ENCODE peak calls at places on chromosomes 16 and 17, in seven cellular contexts. U is HCT116, K is ascending aorta, D is AG10803, M is AG09309, E is psoas muscle, C is IMR-90. S is an unnamed sample.

GRCh38 chr17:71405101-71405500 is 715.7 kb upstream of the SOX9 start:
- DNase-seq in U (no peak), K (no peak), D (no peak), M (no peak), E (no peak), C (no peak), S (no peak)

GRCh38 chr17:80826955-80827645 is 164.5 kb upstream of the CHMP6 start:
- DNase-seq in U (no peak), K (peak; percentile 95), D (peak; percentile 96), M (peak; percentile 94), E (peak; percentile 87), C (peak; percentile 99), S (peak; percentile 100)

GRCh38 chr16:73058616-73059409 is 10.9 kb upstream of the ZFHX3 start:
- DNase-seq in U (peak; percentile 38), K (no peak), D (peak; percentile 60), M (no peak), E (peak; percentile 62), C (peak; percentile 43), S (peak; percentile 68)

GRCh38 chr16:68636064-68636551 is 9.0 kb upstream of the CDH3 start:
- DNase-seq in U (no peak), K (no peak), D (no peak), M (no peak), E (no peak), C (no peak), S (peak; percentile 53)

GRCh38 chr16:83351846-83352245 is 455.9 kb upstream of the HSBP1 start:
- DNase-seq in U (no peak), K (no peak), D (peak; percentile 93), M (peak; percentile 63), E (no peak), C (peak; percentile 20), S (peak; percentile 45)

GRCh38 chr16:49473773-49474172 is 100.2 kb downstream of the C16orf78 start:
- DNase-seq in U (no peak), K (peak; percentile 46), D (no peak), M (no peak), E (no peak), C (no peak), S (no peak)

GRCh38 chr17:72838068-72838467 is 254.4 kb downstream of the SLC39A11 start:
- DNase-seq in U (no peak), K (no peak), D (no peak), M (no peak), E (no peak), C (no peak), S (no peak)

GRCh38 chr17:82232876-82233785 is 4.3 kb downstream of the SLC16A3 start:
- DNase-seq in U (no peak), K (no peak), D (no peak), M (no peak), E (peak; percentile 61), C (no peak), S (no peak)

DNA sequence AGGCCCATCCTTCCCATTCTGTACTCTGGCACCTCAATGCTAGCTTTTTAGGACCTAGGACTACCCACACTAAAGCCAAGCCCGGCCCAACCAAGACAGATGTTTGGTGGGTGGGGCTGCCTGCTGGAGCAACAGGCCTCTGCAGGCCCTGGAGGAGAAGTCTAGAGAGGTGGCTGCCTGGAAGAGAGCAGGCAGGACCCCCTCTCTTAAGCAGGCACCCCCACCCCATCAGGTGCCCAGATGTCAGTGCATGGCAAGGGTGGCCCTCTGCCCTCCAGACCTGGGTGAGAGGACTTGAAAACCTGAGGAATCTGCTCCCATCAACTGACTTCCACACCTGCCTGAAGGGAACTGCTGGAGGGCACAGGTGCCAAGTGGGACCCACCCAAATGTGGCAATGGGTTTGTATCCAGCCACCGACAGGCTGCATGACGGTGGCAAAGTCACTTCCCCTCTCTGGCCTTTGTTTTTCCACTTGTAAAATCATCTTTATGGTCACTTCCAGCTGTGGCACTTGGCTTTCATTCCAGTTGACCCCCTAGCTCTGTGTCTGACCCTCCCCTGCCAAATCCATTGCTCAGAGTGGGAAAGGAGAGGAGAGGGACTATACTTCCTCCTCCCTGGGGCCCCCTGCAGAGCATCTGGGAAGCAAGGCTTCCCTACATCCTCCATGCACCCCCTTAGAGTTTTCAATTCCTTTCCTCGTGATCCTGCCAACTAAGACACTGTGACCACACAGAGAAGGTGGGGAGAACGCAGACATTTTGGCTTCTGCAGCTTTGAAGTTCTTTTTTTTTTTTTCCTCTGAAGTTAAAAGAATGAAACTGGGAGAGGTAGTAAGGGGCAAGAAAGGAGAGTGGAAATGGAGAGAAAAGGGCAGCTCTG is 1.6 kb upstream of the STAT5A start:
- DNase-seq in U (no peak), K (peak; percentile 62), D (no peak), M (no peak), E (peak; percentile 51), C (no peak), S (peak; percentile 30)
- H3K4me3 ChIP-seq in U (no peak overlapping the region), K (peak overlapping the region; percentile 88), D (peak overlapping the region; percentile 54), M (no peak overlapping the region), E (peak overlapping the region; percentile 75), C (no peak overlapping the region), S (peak overlapping the region; percentile 76)

DNA sequence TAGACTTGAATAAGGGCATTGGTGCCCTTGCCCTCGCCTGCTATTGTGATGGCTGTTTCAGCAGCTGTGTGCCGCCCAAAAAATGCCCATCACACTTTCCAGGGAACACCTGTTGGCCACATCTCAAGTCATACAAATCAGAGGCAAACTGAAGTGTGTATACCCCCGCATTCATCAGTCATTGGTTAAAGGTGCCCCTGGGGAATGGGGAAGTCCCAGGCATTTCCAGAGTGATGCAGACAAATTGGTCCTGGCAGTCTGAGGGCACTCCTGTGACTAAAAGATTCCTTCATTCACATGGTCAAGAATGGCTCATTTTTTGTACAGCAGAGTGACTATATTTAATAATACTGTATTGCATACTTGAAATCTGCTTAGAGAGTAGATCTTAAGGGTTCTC is 103.0 kb upstream of the TMEM97 start:
- DNase-seq in U (no peak), K (no peak), D (no peak), M (no peak), E (no peak), C (no peak), S (peak; percentile 48)
- H3K4me3 ChIP-seq in U (no peak overlapping the region), K (no peak overlapping the region), D (no peak overlapping the region), M (no peak overlapping the region), E (no peak overlapping the region), C (no peak overlapping the region), S (no peak overlapping the region)

GRCh38 chr16:11669380-11670146 is 1.3 kb downstream of the SNN start:
- DNase-seq in U (no peak), K (peak; percentile 83), D (peak; percentile 18), M (no peak), E (peak; percentile 74), C (peak; percentile 16), S (peak; percentile 64)

GRCh38 chr16:11668590-11669379 is 530 bp downstream of the SNN start:
- DNase-seq in U (no peak), K (no peak), D (no peak), M (no peak), E (peak; percentile 52), C (no peak), S (peak; percentile 44)

GRCh38 chr16:11671676-11672075 is 3.4 kb downstream of the SNN start:
- DNase-seq in U (no peak), K (no peak), D (no peak), M (no peak), E (no peak), C (no peak), S (no peak)

GRCh38 chr16:11671271-11671670 is 3.0 kb downstream of the SNN start:
- DNase-seq in U (no peak), K (no peak), D (no peak), M (no peak), E (no peak), C (no peak), S (no peak)

DNA sequence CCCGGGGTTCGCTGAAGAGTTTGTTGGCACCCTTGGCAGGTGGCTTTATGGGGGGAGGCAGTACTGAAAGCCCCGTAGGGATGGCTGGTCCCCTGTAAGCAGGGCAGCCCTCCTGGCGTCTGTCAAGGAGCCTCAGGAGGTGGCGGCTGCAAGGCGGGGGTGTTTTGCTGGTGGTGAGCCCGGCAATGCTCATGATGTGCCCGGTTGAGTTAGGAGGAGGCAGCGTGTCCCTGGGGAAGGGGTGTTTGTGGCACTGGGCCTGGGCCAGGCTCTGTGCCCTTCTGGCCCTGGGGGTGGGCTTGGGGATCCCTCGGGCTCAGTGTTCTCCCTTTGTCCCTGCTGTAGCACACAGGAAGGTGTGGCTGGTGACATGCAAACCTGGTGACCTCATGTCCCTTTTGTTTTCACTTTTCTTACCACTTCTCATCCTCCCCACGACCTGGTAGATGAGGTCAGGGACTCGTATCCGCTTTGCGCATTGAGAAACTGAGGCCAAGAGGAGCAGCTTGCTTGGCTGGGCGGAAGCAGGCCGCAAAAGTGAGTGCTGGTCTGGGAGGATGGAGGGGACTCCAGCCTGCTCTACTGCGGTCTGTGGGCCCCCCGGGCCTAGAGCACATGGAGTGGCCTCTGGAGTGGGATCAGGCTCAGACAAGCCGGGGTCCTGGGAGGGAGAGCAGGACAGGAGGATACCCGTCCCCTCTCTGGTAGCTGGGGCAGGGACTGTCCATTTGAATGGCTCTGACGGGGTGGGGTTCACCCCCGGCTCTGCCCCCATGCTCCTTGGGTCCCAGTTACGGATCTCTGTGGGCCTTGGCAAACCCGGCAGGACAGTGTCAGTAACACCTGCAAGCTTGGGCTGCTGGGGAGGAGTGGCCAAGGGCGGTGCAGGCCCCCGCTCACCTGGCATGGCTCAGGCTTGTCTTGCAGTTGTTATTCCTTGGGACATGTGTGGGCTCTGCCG is 2.2 kb downstream of the SNN start:
- DNase-seq in U (no peak), K (no peak), D (no peak), M (no peak), E (no peak), C (no peak), S (peak; percentile 29)
- H3K4me3 ChIP-seq in U (no peak overlapping the region), K (peak overlapping the region; percentile 95), D (no peak overlapping the region), M (no peak overlapping the region), E (peak overlapping the region; percentile 87), C (no peak overlapping the region), S (no peak overlapping the region)

GRCh38 chr16:30369938-30370443 is 303 bp downstream of the TBC1D10B start:
- DNase-seq in U (no peak), K (no peak), D (peak; percentile 12), M (no peak), E (no peak), C (no peak), S (no peak)

GRCh38 chr16:30372725-30373124 is 1.9 kb upstream of the MYL11 start:
- DNase-seq in U (no peak), K (no peak), D (no peak), M (no peak), E (no peak), C (no peak), S (no peak)

GRCh38 chr16:30371248-30371816 is 1.0 kb upstream of the TBC1D10B start:
- DNase-seq in U (no peak), K (peak; percentile 63), D (no peak), M (no peak), E (no peak), C (no peak), S (no peak)

GRCh38 chr16:30370444-30371247 is at the start of gene TBC1D10B:
- DNase-seq in U (peak; percentile 100), K (peak; percentile 100), D (peak; percentile 100), M (peak; percentile 100), E (peak; percentile 96), C (peak; percentile 100), S (peak; percentile 99)

DNA sequence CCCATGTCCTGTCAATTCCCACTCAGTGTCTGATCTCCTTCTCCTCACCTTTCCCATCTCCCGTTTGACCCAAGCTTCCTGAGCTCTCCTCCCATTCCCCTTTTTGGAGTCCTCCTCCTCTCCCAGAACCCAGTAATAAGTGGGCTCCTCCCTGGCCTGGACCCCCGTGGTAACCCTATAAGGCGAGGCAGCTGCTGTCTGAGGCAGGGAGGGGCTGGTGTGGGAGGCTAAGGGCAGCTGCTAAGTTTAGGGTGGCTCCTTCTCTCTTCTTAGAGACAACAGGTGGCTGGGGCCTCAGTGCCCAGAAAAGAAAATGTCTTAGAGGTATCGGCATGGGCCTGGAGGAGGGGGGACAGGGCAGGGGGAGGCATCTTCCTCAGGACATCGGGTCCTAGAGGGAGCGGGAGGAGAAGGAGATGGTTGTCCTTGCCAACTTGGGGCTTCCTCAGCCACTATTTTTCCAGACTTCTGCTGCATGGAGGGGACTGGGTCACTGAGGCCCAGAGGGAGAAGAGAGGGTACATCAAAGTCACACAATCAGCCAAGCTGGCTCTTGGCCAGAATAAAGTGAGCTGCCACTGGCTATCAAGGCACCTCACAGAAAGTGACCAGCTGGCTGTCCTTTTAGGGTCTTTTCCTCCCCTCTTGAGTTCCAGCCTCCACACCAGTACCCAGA is 1.9 kb upstream of the TBC1D10B start:
- DNase-seq in U (no peak), K (no peak), D (no peak), M (no peak), E (no peak), C (no peak), S (no peak)
- H3K4me3 ChIP-seq in U (no peak overlapping the region), K (no peak overlapping the region), D (no peak overlapping the region), M (no peak overlapping the region), E (peak overlapping the region; percentile 65), C (no peak overlapping the region), S (no peak overlapping the region)

S was measured in GM23248.